ENCODE peak calls at places on chromosome 7, in ten cellular contexts. C is upper lobe of left lung, B is Panc1, Q is suprapubic skin, P is GM12891, A is transverse colon, G is HL-60, R is stomach, V is SK-N-SH, S is SK-N-MC. F is an unnamed sample.

GRCh38 chr7:55305130-55305529 is 60.0 kb upstream of the LANCL2 start:
- DNase-seq in C (no peak), B (no peak), Q (no peak), P (no peak), A (no peak), G (no peak), R (no peak), V (no peak), S (no peak), F (no peak)

GRCh38 chr7:113730309-113730955 is 188.4 kb downstream of the PPP1R3A start:
- DNase-seq in C (no peak), B (no peak), Q (no peak), P (no peak), A (no peak), G (no peak), R (no peak), V (no peak), S (no peak), F (no peak)

GRCh38 chr7:126937196-126937595 is 315.5 kb downstream of the GRM8 start:
- DNase-seq in C (no peak), B (no peak), Q (no peak), P (no peak), A (no peak), G (no peak), R (no peak), V (no peak), S (no peak), F (no peak)

GRCh38 chr7:118312966-118313365 is 88.5 kb downstream of the ANKRD7 start:
- DNase-seq in C (no peak), B (no peak), Q (no peak), P (no peak), A (no peak), G (no peak), R (no peak), V (no peak), S (no peak), F (no peak)

GRCh38 chr7:150400779-150401423 is 21.8 kb downstream of the ZNF775 start:
- DNase-seq in C (no peak), B (no peak), Q (peak; percentile 65), P (no peak), A (peak; percentile 6), G (no peak), R (no peak), V (no peak), S (no peak), F (peak; percentile 59)

GRCh38 chr7:5426226-5426475 is 2.5 kb upstream of the TNRC18 start:
- DNase-seq in C (no peak), B (no peak), Q (no peak), P (no peak), A (no peak), G (no peak), R (no peak), V (no peak), S (no peak), F (no peak)

GRCh38 chr7:107502797-107503196 is 32.9 kb downstream of the GPR22 start:
- DNase-seq in C (no peak), B (no peak), Q (no peak), P (no peak), A (no peak), G (no peak), R (no peak), V (no peak), S (no peak), F (no peak)

GRCh38 chr7:112550468-112551060 is 69.8 kb downstream of the LSMEM1 start:
- DNase-seq in C (no peak), B (peak; percentile 72), Q (no peak), P (peak; percentile 16), A (no peak), G (peak; percentile 11), R (no peak), V (peak; percentile 74), S (peak; percentile 59), F (no peak)

GRCh38 chr7:1438208-1438607 is 21.1 kb downstream of the MICALL2 start:
- DNase-seq in C (peak; percentile 77), B (no peak), Q (no peak), P (no peak), A (no peak), G (no peak), R (no peak), V (no peak), S (no peak), F (no peak)

GRCh38 chr7:80279760-80280159 is 145.1 kb downstream of the GNAI1 start:
- DNase-seq in C (no peak), B (no peak), Q (no peak), P (no peak), A (no peak), G (no peak), R (no peak), V (no peak), S (no peak), F (peak; percentile 71)

GRCh38 chr7:29924006-29924405 is 65.6 kb downstream of the SCRN1 start:
- DNase-seq in C (no peak), B (no peak), Q (no peak), P (no peak), A (no peak), G (no peak), R (no peak), V (no peak), S (no peak), F (no peak)

GRCh38 chr7:39085590-39086049 is 107.9 kb downstream of the POU6F2 start:
- DNase-seq in C (no peak), B (no peak), Q (no peak), P (no peak), A (no peak), G (no peak), R (no peak), V (no peak), S (no peak), F (no peak)

GRCh38 chr7:133789951-133790350 is 337.2 kb upstream of the LRGUK start:
- DNase-seq in C (no peak), B (no peak), Q (no peak), P (no peak), A (no peak), G (no peak), R (no peak), V (no peak), S (no peak), F (no peak)

GRCh38 chr7:38330048-38330447 is 56.6 kb upstream of the TARP start:
- DNase-seq in C (no peak), B (no peak), Q (no peak), P (no peak), A (no peak), G (no peak), R (no peak), V (no peak), S (no peak), F (no peak)

GRCh38 chr7:134619627-134620331 is 26.9 kb upstream of the BPGM start:
- DNase-seq in C (no peak), B (peak; percentile 91), Q (no peak), P (no peak), A (no peak), G (no peak), R (no peak), V (no peak), S (no peak), F (no peak)

GRCh38 chr7:100604976-100605911 is 3.1 kb downstream of the PCOLCE start:
- DNase-seq in C (peak; percentile 89), B (no peak), Q (no peak), P (no peak), A (peak; percentile 70), G (no peak), R (peak; percentile 68), V (no peak), S (no peak), F (peak; percentile 80)

GRCh38 chr7:1819258-1819841 is 149.3 kb downstream of the ELFN1 start:
- DNase-seq in C (no peak), B (no peak), Q (no peak), P (no peak), A (no peak), G (no peak), R (peak; percentile 22), V (no peak), S (no peak), F (peak; percentile 54)

GRCh38 chr7:24378871-24379608 is 95.0 kb downstream of the NPY start:
- DNase-seq in C (no peak), B (no peak), Q (no peak), P (no peak), A (no peak), G (no peak), R (no peak), V (no peak), S (no peak), F (no peak)

GRCh38 chr7:875476-876076 is 778 bp upstream of the GET4 start:
- DNase-seq in C (peak; percentile 79), B (no peak), Q (no peak), P (no peak), A (peak; percentile 30), G (no peak), R (no peak), V (no peak), S (no peak), F (no peak)

GRCh38 chr7:157255201-157255606 is 81.6 kb upstream of the DNAJB6 start:
- DNase-seq in C (no peak), B (no peak), Q (no peak), P (no peak), A (no peak), G (no peak), R (no peak), V (no peak), S (no peak), F (no peak)

GRCh38 chr7:496528-497295 is 22.9 kb downstream of the PDGFA start:
- DNase-seq in C (peak; percentile 54), B (no peak), Q (no peak), P (no peak), A (no peak), G (no peak), R (no peak), V (no peak), S (no peak), F (peak; percentile 65)

GRCh38 chr7:104943502-104944343 is 70.3 kb upstream of the KMT2E start:
- DNase-seq in C (no peak), B (no peak), Q (no peak), P (peak; percentile 30), A (peak; percentile 92), G (peak; percentile 88), R (peak; percentile 96), V (peak; percentile 73), S (no peak), F (peak; percentile 72)
- TF ChIP-seq POLR2AphosphoS5 in C (peak; percentile 67), B (peak; percentile 34), Q (peak; percentile 4), P (no peak), A (no peak), G (peak; percentile 99), R (peak; percentile 86), V (no peak), S (no peak), F (peak; percentile 18)

GRCh38 chr7:90407484-90407821 is 4.2 kb downstream of the CLDN12 start:
- DNase-seq in C (no peak), B (no peak), Q (no peak), P (no peak), A (no peak), G (no peak), R (no peak), V (no peak), S (no peak), F (no peak)
- TF ChIP-seq POLR2AphosphoS5 in C (no peak), B (no peak), Q (no peak), P (no peak), A (no peak), G (no peak), R (no peak), V (no peak), S (no peak), F (no peak)

GRCh38 chr7:120052884-120053382 is 220.0 kb upstream of the KCND2 start:
- DNase-seq in C (no peak), B (no peak), Q (no peak), P (no peak), A (peak; percentile 10), G (no peak), R (no peak), V (no peak), S (no peak), F (peak; percentile 77)
- TF ChIP-seq POLR2AphosphoS5 in C (peak; percentile 28), B (no peak), Q (no peak), P (no peak), A (no peak), G (no peak), R (no peak), V (no peak), S (no peak), F (peak; percentile 46)

GRCh38 chr7:78736548-78736947 is 716.9 kb downstream of the MAGI2 start:
- DNase-seq in C (no peak), B (no peak), Q (no peak), P (no peak), A (no peak), G (no peak), R (no peak), V (no peak), S (no peak), F (no peak)
- TF ChIP-seq POLR2AphosphoS5 in C (no peak), B (no peak), Q (no peak), P (no peak), A (no peak), G (no peak), R (no peak), V (no peak), S (no peak), F (no peak)